ENCODE peak calls at places on chromosomes 13 and 19, in ten cellular contexts. V is mucosa of descending colon, H is left lung, Y is Peyer's patch, I is ascending aorta, N is foreskin keratinocyte, U is astrocyte, W is adrenal gland, C is lung, G is breast epithelium. Q is an unnamed sample.

GRCh38 chr19:29644179-29644578 is 21.1 kb upstream of the PLEKHF1 start:
- DNase-seq in W (no peak), V (no peak), I (no peak), G (no peak), C (no peak), N (no peak), Y (no peak), U (no peak), H (no peak), Q (no peak)

GRCh38 chr13:20713014-20713376 is 9.5 kb downstream of the IL17D start:
- DNase-seq in I (no peak), V (no peak), Y (no peak), N (no peak), G (no peak), W (no peak), C (no peak), H (no peak), U (no peak), Q (no peak)

GRCh38 chr13:113740661-113741060 is 18.4 kb upstream of the TMEM255B start:
- DNase-seq in I (no peak), C (no peak), G (no peak), V (no peak), W (no peak), U (no peak), H (peak; percentile 39), Y (no peak), N (no peak), Q (no peak)

GRCh38 chr13:33096886-33097610 is 80.8 kb downstream of the KL start:
- DNase-seq in Y (no peak), H (no peak), N (no peak), W (no peak), I (no peak), G (no peak), V (no peak), C (no peak), U (no peak), Q (no peak)

GRCh38 chr13:27583645-27584044 is 36.7 kb downstream of the LNX2 start:
- DNase-seq in H (no peak), U (peak; percentile 17), G (no peak), I (no peak), C (no peak), N (no peak), Y (no peak), V (no peak), W (no peak), Q (no peak)

GRCh38 chr19:35257113-35257461 is 8.3 kb downstream of the LSR start:
- DNase-seq in W (no peak), Y (no peak), N (no peak), C (peak; percentile 22), G (no peak), V (no peak), U (no peak), I (no peak), H (peak; percentile 43), Q (peak; percentile 70)

GRCh38 chr19:47315125-47315821 is 5.6 kb downstream of the C5AR1 start:
- DNase-seq in C (peak; percentile 84), W (peak; percentile 94), N (peak; percentile 78), U (peak; percentile 83), H (no peak), G (no peak), I (peak; percentile 90), V (no peak), Y (peak; percentile 64), Q (no peak)

GRCh38 chr19:47573076-47574026 is at the start of gene ZNF541:
- DNase-seq in C (peak; percentile 38), H (peak; percentile 85), W (peak; percentile 70), U (peak; percentile 12), G (peak; percentile 43), Y (peak; percentile 82), V (peak; percentile 78), N (no peak), I (peak; percentile 82), Q (no peak)

GRCh38 chr13:95541911-95542484 is 10.5 kb upstream of the CLDN10 start:
- DNase-seq in Y (no peak), G (no peak), V (no peak), C (no peak), H (no peak), N (no peak), U (no peak), W (no peak), I (no peak), Q (no peak)

GRCh38 chr19:36685835-36686234 is 1.6 kb upstream of the ZNF567 start:
- DNase-seq in V (no peak), I (no peak), C (no peak), H (no peak), U (no peak), N (no peak), G (no peak), Y (no peak), W (no peak), Q (no peak)

GRCh38 chr19:19460258-19460731 is 54.8 kb downstream of the GATAD2A start:
- DNase-seq in N (no peak), Y (peak; percentile 59), I (no peak), U (no peak), V (peak; percentile 59), C (no peak), W (no peak), H (peak; percentile 73), G (no peak), Q (no peak)

GRCh38 chr13:22592515-22592914 is 588.3 kb upstream of the SGCG start:
- DNase-seq in N (no peak), H (no peak), C (no peak), V (no peak), I (no peak), G (no peak), Y (no peak), W (no peak), U (no peak), Q (no peak)

GRCh38 chr19:8085606-8086464 is 33.3 kb downstream of the CCL25 start:
- DNase-seq in Y (peak; percentile 68), I (no peak), V (no peak), H (no peak), C (peak; percentile 37), W (no peak), G (no peak), N (no peak), U (no peak), Q (no peak)

GRCh38 chr13:38535271-38535670 is 151.6 kb upstream of the FREM2 start:
- DNase-seq in W (no peak), H (no peak), I (no peak), U (no peak), G (no peak), N (no peak), C (no peak), Y (no peak), V (no peak), Q (no peak)

GRCh38 chr13:95002968-95003813 is 290.8 kb upstream of the SOX21 start:
- DNase-seq in H (peak; percentile 77), G (no peak), Y (no peak), U (no peak), I (no peak), N (no peak), V (no peak), W (no peak), C (peak; percentile 34), Q (no peak)

GRCh38 chr19:6041991-6042421 is 64.1 kb upstream of the RANBP3 start:
- DNase-seq in U (no peak), W (no peak), I (peak; percentile 50), G (no peak), C (peak; percentile 25), V (no peak), N (no peak), Y (peak; percentile 44), H (no peak), Q (no peak)

GRCh38 chr19:30635026-30635985 is 263.1 kb downstream of the ZNF536 start:
- DNase-seq in I (peak; percentile 22), C (no peak), V (no peak), G (no peak), W (no peak), U (no peak), Y (no peak), H (no peak), N (no peak), Q (no peak)

GRCh38 chr19:4113398-4114088 is 10.4 kb downstream of the MAP2K2 start:
- DNase-seq in I (no peak), Y (no peak), H (no peak), C (no peak), U (no peak), V (no peak), G (no peak), W (no peak), N (no peak), Q (no peak)
- H3K4me1 ChIP-seq in I (no peaks in the 10 kb centered on the region), Y (peaks cover 10% of the 10 kb centered on the region), H (peaks cover 40% of the 10 kb centered on the region), C (no peaks in the 10 kb centered on the region), U (no peaks in the 10 kb centered on the region), V (no peaks in the 10 kb centered on the region), G (no peaks in the 10 kb centered on the region), W (peaks cover 8% of the 10 kb centered on the region), N (no peaks in the 10 kb centered on the region), Q (no peaks in the 10 kb centered on the region)

DNA sequence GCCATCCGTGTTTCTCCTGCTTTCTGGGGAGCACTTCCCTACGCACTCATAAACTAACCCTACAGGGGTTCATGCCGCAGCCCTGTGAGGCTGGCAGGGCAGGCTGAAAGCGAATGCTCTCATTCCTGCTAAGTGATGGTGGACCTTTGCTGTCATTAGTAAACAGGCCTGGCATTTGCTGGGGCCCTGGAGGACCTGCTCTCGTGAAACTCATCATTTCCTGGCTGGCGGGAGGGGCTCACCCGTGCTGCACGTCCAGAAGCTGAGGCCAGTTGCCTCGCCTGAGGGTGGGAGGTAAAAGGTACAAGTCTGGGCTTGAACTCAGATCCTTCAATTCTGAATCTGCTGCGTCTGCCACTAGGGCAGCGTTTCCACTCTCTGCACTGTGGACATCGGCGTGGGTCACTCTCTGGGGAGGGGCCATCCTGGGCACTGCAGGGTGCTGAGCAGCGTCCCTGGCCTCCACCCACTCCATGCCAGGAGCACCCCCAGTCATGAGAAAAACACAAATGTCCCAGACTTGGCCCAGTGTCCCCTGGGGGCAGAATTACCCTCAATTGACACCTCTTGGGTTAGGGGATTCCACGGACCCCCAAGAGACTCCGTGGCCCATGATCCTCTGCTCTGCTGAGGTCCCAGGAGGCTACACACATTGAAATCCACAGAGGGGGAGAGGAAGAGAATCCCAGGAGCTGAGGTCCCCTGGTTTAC is 7.0 kb downstream of the MOB3A start:
- DNase-seq in U (peak; percentile 21), H (no peak), I (no peak), V (no peak), Y (peak; percentile 74), C (no peak), W (no peak), N (peak; percentile 79), G (peak; percentile 65), Q (no peak)
- H3K4me1 ChIP-seq in U (peaks cover 26% of the 10 kb centered on the region), H (peaks cover 96% of the 10 kb centered on the region), I (peaks cover 7% of the 10 kb centered on the region), V (peaks cover 23% of the 10 kb centered on the region), Y (peaks cover 55% of the 10 kb centered on the region), C (no peaks in the 10 kb centered on the region), W (no peaks in the 10 kb centered on the region), N (peaks cover 35% of the 10 kb centered on the region), G (peaks cover 17% of the 10 kb centered on the region), Q (peaks cover 88% of the 10 kb centered on the region)

DNA sequence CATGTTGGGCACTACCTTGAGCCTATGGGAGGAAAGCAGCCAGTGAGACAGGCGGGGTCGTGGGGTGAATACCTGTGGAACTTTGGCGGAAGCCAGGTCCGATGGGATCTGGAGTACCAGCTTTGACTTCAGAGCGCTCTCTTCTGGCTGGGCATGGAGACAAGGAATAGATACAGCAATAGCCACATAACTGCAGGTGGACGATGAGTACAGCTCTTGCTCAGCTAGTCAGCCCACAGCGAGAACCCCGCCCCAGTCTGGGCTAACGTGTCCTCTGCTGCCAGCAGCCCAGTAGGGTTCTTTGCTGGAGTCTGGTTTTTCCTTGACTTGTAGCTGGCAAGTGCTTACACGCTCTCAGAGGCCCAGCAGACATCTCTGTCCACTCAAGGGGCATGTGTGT is 83.4 kb downstream of the SIPA1L3 start:
- DNase-seq in W (no peak), N (peak; percentile 78), U (no peak), I (no peak), C (peak; percentile 47), H (no peak), G (peak; percentile 72), V (no peak), Y (no peak), Q (no peak)
- H3K4me1 ChIP-seq in W (no peaks in the 10 kb centered on the region), N (peaks cover 14% of the 10 kb centered on the region), U (peaks cover 16% of the 10 kb centered on the region), I (no peaks in the 10 kb centered on the region), C (no peaks in the 10 kb centered on the region), H (peaks cover 8% of the 10 kb centered on the region), G (peaks cover 11% of the 10 kb centered on the region), V (peaks cover 18% of the 10 kb centered on the region), Y (peaks cover 12% of the 10 kb centered on the region), Q (peaks cover 30% of the 10 kb centered on the region)

GRCh38 chr19:17753976-17754375 is 2.7 kb downstream of the FCHO1 start:
- DNase-seq in Y (no peak), N (no peak), H (no peak), V (no peak), C (no peak), U (no peak), I (no peak), W (peak; percentile 53), G (no peak), Q (no peak)
- H3K4me1 ChIP-seq in Y (peaks cover 12% of the 10 kb centered on the region), N (no peaks in the 10 kb centered on the region), H (peaks cover 60% of the 10 kb centered on the region), V (no peaks in the 10 kb centered on the region), C (no peaks in the 10 kb centered on the region), U (peaks cover 11% of the 10 kb centered on the region), I (no peaks in the 10 kb centered on the region), W (peaks cover 8% of the 10 kb centered on the region), G (no peaks in the 10 kb centered on the region), Q (peaks cover 7% of the 10 kb centered on the region)

Q was measured in vagina.